ENCODE peak calls at places on chromosome 21, in nine cellular contexts. E, W, F, A, L, V, T, R and X are unnamed samples.

GRCh38 chr21:38297193-38297592 is 40.4 kb downstream of the KCNJ15 start:
- DNase-seq in E (no peak), W (no peak), F (no peak), A (no peak), L (no peak), V (no peak), T (no peak), R (peak), X (no peak)

GRCh38 chr21:16047857-16048256 is 318.1 kb downstream of the USP25 start:
- DNase-seq in E (no peak), W (peak), F (no peak), A (no peak), L (no peak), V (no peak), T (no peak), R (peak), X (peak)

GRCh38 chr21:32539378-32539777 is 45.9 kb downstream of the TCP10L start:
- DNase-seq in E (no peak), W (no peak), F (no peak), A (no peak), L (no peak), V (no peak), T (no peak), R (no peak), X (no peak)

GRCh38 chr21:26041441-26042180 is 129.0 kb downstream of the APP start:
- DNase-seq in E (no peak), W (no peak), F (peak), A (no peak), L (no peak), V (no peak), T (no peak), R (peak), X (no peak)

GRCh38 chr21:41066086-41066938 is 101.6 kb upstream of the BACE2 start:
- DNase-seq in E (no peak), W (no peak), F (no peak), A (no peak), L (no peak), V (no peak), T (no peak), R (no peak), X (no peak)

GRCh38 chr21:44329086-44329889 is 9.9 kb downstream of the CFAP410 start:
- DNase-seq in E (peak), W (no peak), F (no peak), A (no peak), L (no peak), V (no peak), T (no peak), R (no peak), X (no peak)

GRCh38 chr21:35470522-35470921 is 421.4 kb upstream of the RUNX1 start:
- DNase-seq in E (no peak), W (no peak), F (no peak), A (no peak), L (no peak), V (no peak), T (no peak), R (no peak), X (no peak)

GRCh38 chr21:37341254-37341960 is 25.2 kb upstream of the DYRK1A start:
- DNase-seq in E (no peak), W (no peak), F (peak), A (no peak), L (no peak), V (no peak), T (no peak), R (no peak), X (no peak)

GRCh38 chr21:26138615-26139257 is 31.8 kb downstream of the APP start:
- DNase-seq in E (no peak), W (no peak), F (no peak), A (no peak), L (no peak), V (no peak), T (no peak), R (no peak), X (no peak)

GRCh38 chr21:28337319-28337718 is 655.4 kb downstream of the LTN1 start:
- DNase-seq in E (no peak), W (peak), F (peak), A (no peak), L (no peak), V (no peak), T (no peak), R (peak), X (peak)

GRCh38 chr21:29843818-29844217 is 96.0 kb downstream of the GRIK1 start:
- DNase-seq in E (no peak), W (no peak), F (no peak), A (no peak), L (no peak), V (no peak), T (no peak), R (no peak), X (no peak)
- TF ChIP-seq CTCF in E (no peak), W (no peak), F (no peak), A (no peak), L (no peak), V (no peak), T (no peak), R (no peak), X (no peak)

GRCh38 chr21:45473496-45474322 is 68.5 kb downstream of the SLC19A1 start:
- DNase-seq in E (no peak), W (no peak), F (no peak), A (no peak), L (no peak), V (no peak), T (no peak), R (no peak), X (no peak)
- TF ChIP-seq CTCF in E (no peak), W (peak), F (no peak), A (no peak), L (no peak), V (no peak), T (no peak), R (no peak), X (no peak)

GRCh38 chr21:42377951-42378340 is 11.6 kb upstream of the TFF1 start:
- DNase-seq in E (no peak), W (no peak), F (no peak), A (no peak), L (no peak), V (no peak), T (no peak), R (no peak), X (no peak)

GRCh38 chr21:42377211-42377950 is 11.0 kb upstream of the TFF1 start:
- DNase-seq in E (no peak), W (no peak), F (no peak), A (no peak), L (no peak), V (no peak), T (no peak), R (no peak), X (no peak)

GRCh38 chr21:42375966-42376337 is 9.6 kb upstream of the TFF1 start:
- DNase-seq in E (no peak), W (no peak), F (no peak), A (no peak), L (no peak), V (no peak), T (no peak), R (no peak), X (no peak)

GRCh38 chr21:42375141-42375905 is 9.0 kb upstream of the TFF1 start:
- DNase-seq in E (peak), W (no peak), F (no peak), A (no peak), L (no peak), V (no peak), T (no peak), R (no peak), X (no peak)

DNA sequence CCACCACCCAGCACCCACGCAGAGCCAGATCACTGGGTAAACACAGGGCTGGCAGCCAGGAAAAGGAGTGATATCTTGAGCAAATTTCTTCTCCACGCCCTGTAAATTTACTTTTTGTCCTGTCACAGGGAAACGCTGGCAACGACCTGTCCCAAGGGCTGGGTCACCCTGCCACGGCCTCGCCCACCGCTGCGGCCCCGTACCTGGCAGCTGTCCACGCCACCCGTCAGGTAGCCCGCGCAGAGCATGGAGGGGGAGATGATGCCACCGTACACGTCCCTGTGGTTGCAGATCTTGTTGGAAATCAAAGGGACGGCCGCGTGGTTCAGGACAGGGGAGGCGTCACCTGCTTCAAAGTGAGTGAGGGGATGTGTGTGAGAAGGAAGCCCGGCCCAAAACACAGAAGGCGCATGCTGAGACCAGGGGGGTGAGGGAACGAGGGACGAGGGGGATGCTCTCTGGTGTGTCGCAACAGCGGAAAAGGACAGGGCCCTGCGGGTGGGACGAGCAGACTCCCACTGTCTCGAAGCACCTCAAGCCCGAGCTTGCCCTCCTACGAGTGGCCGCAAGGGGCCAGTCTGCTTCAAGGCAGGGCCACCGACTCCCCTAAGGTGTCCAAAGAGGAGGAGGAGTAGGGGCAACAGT is 10.1 kb upstream of the TFF1 start:
- DNase-seq in E (no peak), W (no peak), F (no peak), A (no peak), L (no peak), V (no peak), T (no peak), R (no peak), X (no peak)
- TF ChIP-seq CTCF in E (no peak), W (no peak), F (no peak), A (no peak), L (no peak), V (no peak), T (no peak), R (no peak), X (no peak)

DNA sequence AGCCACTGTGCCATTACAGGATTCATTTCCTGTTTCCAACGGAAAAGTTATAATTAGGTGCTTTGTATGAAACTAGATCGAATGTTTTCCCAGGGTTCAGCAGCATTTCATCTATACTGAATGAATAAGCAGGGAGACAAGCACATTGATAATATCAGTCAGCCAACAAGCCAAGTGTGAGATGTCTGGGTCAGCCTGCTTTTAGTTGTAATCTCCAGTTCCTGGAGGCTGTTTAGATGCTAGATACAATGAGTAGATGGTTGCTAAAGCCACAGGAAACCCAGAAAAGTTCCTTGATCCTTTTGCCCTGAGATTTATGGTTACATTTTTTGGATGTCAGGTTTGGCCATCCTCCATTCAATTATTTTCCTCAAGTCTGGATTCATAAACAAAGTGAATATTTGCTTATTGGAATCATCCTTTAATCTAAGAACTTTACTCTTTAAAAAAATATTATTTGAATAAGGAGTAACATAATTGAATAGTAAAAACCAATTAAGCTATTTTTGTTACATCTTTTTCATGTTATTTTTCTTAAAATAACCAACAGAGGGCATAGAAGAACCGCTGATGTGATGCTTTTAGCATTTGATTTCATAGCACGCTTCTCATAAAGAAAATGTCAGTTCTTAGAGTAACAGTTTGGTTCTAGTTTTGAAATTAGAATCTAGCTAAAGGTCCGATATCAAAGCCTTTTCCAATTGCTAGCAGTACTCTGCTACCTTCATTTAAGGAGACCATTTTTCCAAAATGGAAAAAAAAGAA is 76.6 kb downstream of the HSPA13 start:
- DNase-seq in E (no peak), W (no peak), F (peak), A (no peak), L (no peak), V (no peak), T (no peak), R (peak), X (no peak)
- TF ChIP-seq CTCF in E (no peak), W (no peak), F (peak), A (no peak), L (no peak), V (no peak), T (no peak), R (peak), X (no peak)